ENCODE peak calls at places on chromosome X, in ten cellular contexts. One of them, this sample, is unnamed. For H3K27me3, H3K9me3 and H3K4me1, the result is how much of the 10 kb centered on the place peaks cover.

GRCh38 chrX:55014897-55015299 is 14.7 kb downstream of the APEX2 start:
- DNase-seq in H9: no peak
- DNase-seq in prostate gland: no peak
- DNase-seq in CD4-positive, alpha-beta memory T cell: no peak
- DNase-seq in lower lobe of right lung: no peak
- DNase-seq in left lung: no peak
- DNase-seq in CD8-positive, alpha-beta memory T cell: no peak
- DNase-seq in small intestine: no peak
- DNase-seq in stomach: no peak
- DNase-seq in uterus: no peak
- DNase-seq in this sample: no peak

GRCh38 chrX:140701480-140701879 is 8.1 kb upstream of the LINC00632 start:
- DNase-seq in H9: no peak
- DNase-seq in lower lobe of right lung: no peak
- DNase-seq in stomach: no peak
- DNase-seq in CD8-positive, alpha-beta memory T cell: no peak
- DNase-seq in uterus: no peak
- DNase-seq in CD4-positive, alpha-beta memory T cell: no peak
- DNase-seq in prostate gland: no peak
- DNase-seq in left lung: no peak
- DNase-seq in small intestine: peak
- DNase-seq in this sample: no peak

GRCh38 chrX:51316271-51316670 is 16.4 kb upstream of the NUDT10 start:
- DNase-seq in left lung: no peak
- DNase-seq in uterus: no peak
- DNase-seq in CD4-positive, alpha-beta memory T cell: no peak
- DNase-seq in small intestine: no peak
- DNase-seq in stomach: no peak
- DNase-seq in H9: no peak
- DNase-seq in prostate gland: peak
- DNase-seq in CD8-positive, alpha-beta memory T cell: no peak
- DNase-seq in lower lobe of right lung: no peak
- DNase-seq in this sample: no peak

GRCh38 chrX:40108959-40109287 is 11.2 kb upstream of the BCOR start:
- DNase-seq in lower lobe of right lung: peak
- DNase-seq in uterus: peak
- DNase-seq in stomach: peak
- DNase-seq in left lung: peak
- DNase-seq in small intestine: peak
- DNase-seq in CD8-positive, alpha-beta memory T cell: peak
- DNase-seq in CD4-positive, alpha-beta memory T cell: peak
- DNase-seq in H9: peak
- DNase-seq in prostate gland: peak
- DNase-seq in this sample: no peak

GRCh38 chrX:129701624-129702069 is 37.1 kb upstream of the XPNPEP2 start:
- DNase-seq in lower lobe of right lung: no peak
- DNase-seq in H9: no peak
- DNase-seq in prostate gland: no peak
- DNase-seq in left lung: peak
- DNase-seq in CD8-positive, alpha-beta memory T cell: no peak
- DNase-seq in CD4-positive, alpha-beta memory T cell: no peak
- DNase-seq in small intestine: no peak
- DNase-seq in stomach: no peak
- DNase-seq in uterus: peak
- DNase-seq in this sample: no peak

GRCh38 chrX:132750312-132751042 is 208.0 kb downstream of the HS6ST2 start:
- DNase-seq in stomach: no peak
- DNase-seq in H9: no peak
- DNase-seq in CD8-positive, alpha-beta memory T cell: no peak
- DNase-seq in CD4-positive, alpha-beta memory T cell: no peak
- DNase-seq in uterus: no peak
- DNase-seq in prostate gland: no peak
- DNase-seq in small intestine: no peak
- DNase-seq in lower lobe of right lung: no peak
- DNase-seq in left lung: no peak
- DNase-seq in this sample: no peak

GRCh38 chrX:56745019-56745418 is 16.0 kb downstream of the NBDY start:
- DNase-seq in H9: no peak
- DNase-seq in left lung: no peak
- DNase-seq in stomach: no peak
- DNase-seq in small intestine: no peak
- DNase-seq in CD4-positive, alpha-beta memory T cell: no peak
- DNase-seq in lower lobe of right lung: no peak
- DNase-seq in CD8-positive, alpha-beta memory T cell: no peak
- DNase-seq in uterus: no peak
- DNase-seq in prostate gland: no peak
- DNase-seq in this sample: no peak

GRCh38 chrX:65677954-65678469 is 10.6 kb downstream of the MSN start:
- DNase-seq in uterus: peak
- DNase-seq in prostate gland: peak
- DNase-seq in H9: no peak
- DNase-seq in small intestine: no peak
- DNase-seq in CD8-positive, alpha-beta memory T cell: no peak
- DNase-seq in lower lobe of right lung: no peak
- DNase-seq in CD4-positive, alpha-beta memory T cell: no peak
- DNase-seq in stomach: no peak
- DNase-seq in left lung: no peak
- DNase-seq in this sample: no peak

GRCh38 chrX:6067600-6067999 is 161.1 kb downstream of the NLGN4X start:
- DNase-seq in CD4-positive, alpha-beta memory T cell: no peak
- DNase-seq in uterus: no peak
- DNase-seq in CD8-positive, alpha-beta memory T cell: no peak
- DNase-seq in stomach: no peak
- DNase-seq in lower lobe of right lung: no peak
- DNase-seq in H9: no peak
- DNase-seq in left lung: no peak
- DNase-seq in prostate gland: no peak
- DNase-seq in small intestine: no peak
- DNase-seq in this sample: no peak

GRCh38 chrX:151419748-151420147 is 22.7 kb downstream of the VMA21 start:
- DNase-seq in H9: no peak
- DNase-seq in CD8-positive, alpha-beta memory T cell: no peak
- DNase-seq in uterus: no peak
- DNase-seq in stomach: no peak
- DNase-seq in CD4-positive, alpha-beta memory T cell: no peak
- DNase-seq in small intestine: no peak
- DNase-seq in prostate gland: no peak
- DNase-seq in left lung: no peak
- DNase-seq in lower lobe of right lung: no peak
- DNase-seq in this sample: no peak

GRCh38 chrX:125203737-125204578 is 115.7 kb upstream of the TEX13C start:
- DNase-seq in lower lobe of right lung: peak
- DNase-seq in stomach: no peak
- DNase-seq in CD8-positive, alpha-beta memory T cell: no peak
- DNase-seq in uterus: peak
- DNase-seq in H9: peak
- DNase-seq in prostate gland: peak
- DNase-seq in small intestine: no peak
- DNase-seq in CD4-positive, alpha-beta memory T cell: no peak
- DNase-seq in left lung: no peak
- DNase-seq in this sample: no peak

GRCh38 chrX:151402719-151403390 is 5.8 kb downstream of the VMA21 start:
- DNase-seq in prostate gland: peak
- DNase-seq in left lung: no peak
- DNase-seq in small intestine: peak
- DNase-seq in stomach: peak
- DNase-seq in uterus: no peak
- DNase-seq in CD8-positive, alpha-beta memory T cell: no peak
- DNase-seq in H9: peak
- DNase-seq in lower lobe of right lung: peak
- DNase-seq in CD4-positive, alpha-beta memory T cell: no peak
- DNase-seq in this sample: no peak

GRCh38 chrX:120316587-120317283 is 5.5 kb upstream of the TMEM255A start:
- DNase-seq in CD4-positive, alpha-beta memory T cell: no peak
- DNase-seq in H9: no peak
- DNase-seq in CD8-positive, alpha-beta memory T cell: no peak
- DNase-seq in prostate gland: no peak
- DNase-seq in small intestine: no peak
- DNase-seq in lower lobe of right lung: no peak
- DNase-seq in uterus: no peak
- DNase-seq in left lung: no peak
- DNase-seq in stomach: no peak
- DNase-seq in this sample: peak

GRCh38 chrX:25004040-25004439 is 11.7 kb downstream of the ARX start:
- DNase-seq in uterus: no peak
- DNase-seq in left lung: no peak
- DNase-seq in CD4-positive, alpha-beta memory T cell: no peak
- DNase-seq in H9: no peak
- DNase-seq in lower lobe of right lung: no peak
- DNase-seq in CD8-positive, alpha-beta memory T cell: no peak
- DNase-seq in small intestine: no peak
- DNase-seq in stomach: no peak
- DNase-seq in prostate gland: no peak
- DNase-seq in this sample: no peak

GRCh38 chrX:25005382-25006185 is 10.2 kb downstream of the ARX start:
- DNase-seq in CD4-positive, alpha-beta memory T cell: no peak
- DNase-seq in small intestine: no peak
- DNase-seq in left lung: no peak
- DNase-seq in lower lobe of right lung: no peak
- DNase-seq in prostate gland: no peak
- DNase-seq in CD8-positive, alpha-beta memory T cell: no peak
- DNase-seq in stomach: no peak
- DNase-seq in uterus: no peak
- DNase-seq in H9: no peak
- DNase-seq in this sample: no peak

GRCh38 chrX:25005034-25005381 is 10.8 kb downstream of the ARX start:
- DNase-seq in uterus: no peak
- DNase-seq in CD4-positive, alpha-beta memory T cell: no peak
- DNase-seq in small intestine: no peak
- DNase-seq in H9: no peak
- DNase-seq in stomach: no peak
- DNase-seq in CD8-positive, alpha-beta memory T cell: no peak
- DNase-seq in prostate gland: no peak
- DNase-seq in left lung: no peak
- DNase-seq in lower lobe of right lung: no peak
- DNase-seq in this sample: no peak

GRCh38 chrX:25003066-25003849 is 12.5 kb downstream of the ARX start:
- DNase-seq in prostate gland: no peak
- DNase-seq in CD8-positive, alpha-beta memory T cell: no peak
- DNase-seq in left lung: no peak
- DNase-seq in CD4-positive, alpha-beta memory T cell: no peak
- DNase-seq in lower lobe of right lung: no peak
- DNase-seq in small intestine: peak
- DNase-seq in uterus: no peak
- DNase-seq in H9: peak
- DNase-seq in stomach: no peak
- DNase-seq in this sample: no peak

DNA sequence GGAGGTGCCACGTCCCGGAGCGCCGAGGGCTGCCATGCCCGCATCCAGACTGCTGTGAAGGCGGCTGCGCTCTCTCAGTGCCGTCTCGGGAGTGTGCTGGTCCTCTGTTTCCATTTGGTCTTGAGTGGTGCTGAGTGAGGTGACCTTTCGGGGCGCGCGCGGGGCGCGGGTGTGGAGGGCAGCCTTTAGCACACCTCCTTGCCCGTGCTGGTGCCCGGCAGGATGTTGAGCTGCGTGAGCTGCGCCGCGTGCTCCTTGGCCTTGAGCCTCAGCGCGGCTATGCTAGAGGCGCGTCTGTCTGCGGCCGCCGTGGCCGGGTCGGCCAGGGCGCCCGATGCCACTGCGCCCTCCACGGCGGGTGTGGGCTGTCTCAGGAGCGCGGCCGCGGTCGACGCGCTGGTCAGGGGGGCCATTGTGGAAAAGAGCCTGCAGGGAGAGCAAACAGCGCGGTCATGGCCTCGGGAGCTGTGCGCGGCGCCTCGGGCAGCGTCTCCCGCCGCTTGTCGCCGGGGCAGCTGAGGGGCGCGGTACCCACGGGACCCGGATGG is 11.2 kb downstream of the ARX start:
- DNase-seq in CD8-positive, alpha-beta memory T cell: no peak
- DNase-seq in prostate gland: no peak
- DNase-seq in CD4-positive, alpha-beta memory T cell: no peak
- DNase-seq in uterus: no peak
- DNase-seq in stomach: no peak
- DNase-seq in lower lobe of right lung: no peak
- DNase-seq in left lung: no peak
- DNase-seq in H9: no peak
- DNase-seq in small intestine: no peak
- DNase-seq in this sample: no peak
- H3K27me3 ChIP-seq in CD8-positive, alpha-beta memory T cell: under half
- H3K27me3 ChIP-seq in prostate gland: under half
- H3K27me3 ChIP-seq in CD4-positive, alpha-beta memory T cell: under half
- H3K27me3 ChIP-seq in uterus: under half
- H3K27me3 ChIP-seq in stomach: half or more
- H3K27me3 ChIP-seq in lower lobe of right lung: half or more
- H3K27me3 ChIP-seq in left lung: half or more
- H3K27me3 ChIP-seq in H9: half or more
- H3K27me3 ChIP-seq in small intestine: under half
- H3K27me3 ChIP-seq in this sample: under half

GRCh38 chrX:142036111-142036510 is 132.4 kb downstream of the MAGEC1 start:
- DNase-seq in left lung: no peak
- DNase-seq in prostate gland: no peak
- DNase-seq in CD4-positive, alpha-beta memory T cell: no peak
- DNase-seq in lower lobe of right lung: no peak
- DNase-seq in uterus: no peak
- DNase-seq in H9: no peak
- DNase-seq in small intestine: no peak
- DNase-seq in stomach: no peak
- DNase-seq in CD8-positive, alpha-beta memory T cell: no peak
- DNase-seq in this sample: no peak
- H3K9me3 ChIP-seq in left lung: under half
- H3K9me3 ChIP-seq in prostate gland: under half
- H3K9me3 ChIP-seq in CD4-positive, alpha-beta memory T cell: under half
- H3K9me3 ChIP-seq in lower lobe of right lung: under half
- H3K9me3 ChIP-seq in uterus: under half
- H3K9me3 ChIP-seq in H9: under half
- H3K9me3 ChIP-seq in small intestine: under half
- H3K9me3 ChIP-seq in stomach: under half
- H3K9me3 ChIP-seq in CD8-positive, alpha-beta memory T cell: under half
- H3K9me3 ChIP-seq in this sample: under half

GRCh38 chrX:119237526-119238035 is 1.5 kb downstream of the PGRMC1 start:
- DNase-seq in CD8-positive, alpha-beta memory T cell: no peak
- DNase-seq in left lung: no peak
- DNase-seq in uterus: no peak
- DNase-seq in CD4-positive, alpha-beta memory T cell: no peak
- DNase-seq in prostate gland: no peak
- DNase-seq in H9: no peak
- DNase-seq in small intestine: no peak
- DNase-seq in lower lobe of right lung: no peak
- DNase-seq in stomach: no peak
- DNase-seq in this sample: no peak
- H3K4me1 ChIP-seq in CD8-positive, alpha-beta memory T cell: under half
- H3K4me1 ChIP-seq in left lung: under half
- H3K4me1 ChIP-seq in uterus: under half
- H3K4me1 ChIP-seq in CD4-positive, alpha-beta memory T cell: under half
- H3K4me1 ChIP-seq in prostate gland: under half
- H3K4me1 ChIP-seq in H9: under half
- H3K4me1 ChIP-seq in small intestine: under half
- H3K4me1 ChIP-seq in lower lobe of right lung: under half
- H3K4me1 ChIP-seq in stomach: under half
- H3K4me1 ChIP-seq in this sample: under half

DNA sequence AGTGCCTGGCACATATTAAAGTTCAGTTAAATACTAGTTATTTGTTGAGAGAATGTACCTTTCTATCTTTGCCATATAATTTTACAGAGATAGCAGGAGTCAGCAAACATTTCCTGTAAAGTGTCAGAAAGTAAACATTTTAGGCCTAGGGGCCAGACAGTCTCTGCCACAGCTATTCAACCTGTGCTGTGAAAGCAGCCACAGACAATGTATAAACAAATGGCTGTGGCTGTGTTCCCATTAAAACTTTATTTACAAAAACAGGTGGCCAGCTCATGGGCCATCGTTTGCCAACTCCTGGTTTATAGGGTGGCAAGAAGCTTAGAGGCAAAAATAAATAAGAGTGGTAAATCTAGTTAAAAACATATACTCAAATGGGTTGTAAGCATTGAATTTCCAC is 34.0 kb upstream of the BRS3 start:
- DNase-seq in small intestine: no peak
- DNase-seq in lower lobe of right lung: no peak
- DNase-seq in uterus: no peak
- DNase-seq in CD4-positive, alpha-beta memory T cell: no peak
- DNase-seq in stomach: no peak
- DNase-seq in H9: no peak
- DNase-seq in left lung: no peak
- DNase-seq in prostate gland: peak
- DNase-seq in CD8-positive, alpha-beta memory T cell: no peak
- DNase-seq in this sample: no peak
- H3K27me3 ChIP-seq in small intestine: under half
- H3K27me3 ChIP-seq in lower lobe of right lung: under half
- H3K27me3 ChIP-seq in uterus: under half
- H3K27me3 ChIP-seq in CD4-positive, alpha-beta memory T cell: under half
- H3K27me3 ChIP-seq in stomach: under half
- H3K27me3 ChIP-seq in H9: under half
- H3K27me3 ChIP-seq in left lung: under half
- H3K27me3 ChIP-seq in prostate gland: under half
- H3K27me3 ChIP-seq in CD8-positive, alpha-beta memory T cell: under half
- H3K27me3 ChIP-seq in this sample: under half

This sample was measured in Caco-2.